ENCODE peak calls at places on chromosomes 1 and 21, in six cellular contexts. J is stomach, E is heart left ventricle, B is uterus, W is body of pancreas, Q is thyroid gland. S is an unnamed sample.

GRCh38 chr1:200771625-200772555 is 33.2 kb downstream of the CAMSAP2 start:
- DNase-seq in J (no peak), E (no peak), B (no peak), W (no peak), Q (no peak), S (peak; percentile 12)

GRCh38 chr21:45558044-45558721 is 15.9 kb upstream of the SLC19A1 start:
- DNase-seq in J (peak; percentile 18), E (no peak), B (peak; percentile 9), W (no peak), Q (no peak), S (no peak)

GRCh38 chr1:5847013-5847654 is 145.1 kb downstream of the NPHP4 start:
- DNase-seq in J (no peak), E (no peak), B (no peak), W (no peak), Q (no peak), S (no peak)

GRCh38 chr21:15841856-15842564 is 112.2 kb downstream of the USP25 start:
- DNase-seq in J (no peak), E (no peak), B (no peak), W (no peak), Q (no peak), S (no peak)

GRCh38 chr1:203342192-203342940 is 8.6 kb downstream of the FMOD start:
- DNase-seq in J (peak; percentile 71), E (peak; percentile 29), B (peak; percentile 59), W (peak; percentile 68), Q (peak; percentile 61), S (peak; percentile 74)

GRCh38 chr1:214801191-214801590 is 198.2 kb downstream of the CENPF start:
- DNase-seq in J (no peak), E (no peak), B (no peak), W (no peak), Q (no peak), S (no peak)

GRCh38 chr1:68221001-68221970 is 11.0 kb downstream of the WLS start:
- DNase-seq in J (no peak), E (no peak), B (no peak), W (no peak), Q (no peak), S (no peak)

GRCh38 chr1:21843208-21843607 is 31.1 kb downstream of the LDLRAD2 start:
- DNase-seq in J (no peak), E (no peak), B (no peak), W (no peak), Q (no peak), S (no peak)

GRCh38 chr21:16468191-16468590 is 738.4 kb downstream of the USP25 start:
- DNase-seq in J (no peak), E (no peak), B (no peak), W (no peak), Q (no peak), S (no peak)

GRCh38 chr1:66349277-66349676 is 184.7 kb upstream of the SGIP1 start:
- DNase-seq in J (no peak), E (no peak), B (no peak), W (no peak), Q (no peak), S (no peak)

GRCh38 chr1:55155522-55155921 is 59.6 kb downstream of the USP24 start:
- DNase-seq in J (peak; percentile 34), E (peak; percentile 71), B (no peak), W (no peak), Q (no peak), S (no peak)

GRCh38 chr1:232511172-232511571 is 118.8 kb downstream of the SIPA1L2 start:
- DNase-seq in J (no peak), E (no peak), B (no peak), W (no peak), Q (no peak), S (no peak)

GRCh38 chr1:202154766-202155477 is 5.5 kb downstream of the PTPN7 start:
- DNase-seq in J (peak; percentile 49), E (no peak), B (no peak), W (peak; percentile 30), Q (peak; percentile 51), S (peak; percentile 49)

GRCh38 chr1:203306089-203306969 is 1.0 kb downstream of the BTG2 start:
- DNase-seq in J (peak; percentile 91), E (peak; percentile 93), B (peak; percentile 91), W (peak; percentile 84), Q (peak; percentile 98), S (no peak)

GRCh38 chr1:212613440-212614335 is 5.1 kb downstream of the ATF3 start:
- DNase-seq in J (no peak), E (no peak), B (no peak), W (no peak), Q (no peak), S (no peak)

GRCh38 chr1:37094302-37094701 is 60.0 kb upstream of the GRIK3 start:
- DNase-seq in J (no peak), E (no peak), B (no peak), W (no peak), Q (no peak), S (no peak)

GRCh38 chr1:62849031-62849430 is 65.1 kb downstream of the ATG4C start:
- DNase-seq in J (no peak), E (no peak), B (no peak), W (no peak), Q (no peak), S (no peak)

GRCh38 chr1:85992756-85993155 is 163.8 kb downstream of the COL24A1 start:
- DNase-seq in J (no peak), E (no peak), B (no peak), W (no peak), Q (no peak), S (no peak)

GRCh38 chr21:32347351-32347750 is 45.5 kb downstream of the URB1 start:
- DNase-seq in J (no peak), E (no peak), B (no peak), W (no peak), Q (no peak), S (no peak)

GRCh38 chr21:42668620-42669019 is 15.2 kb downstream of the PDE9A start:
- DNase-seq in J (no peak), E (no peak), B (no peak), W (no peak), Q (no peak), S (no peak)

GRCh38 chr1:206606867-206607266 is 5.4 kb downstream of the EIF2D start:
- DNase-seq in J (no peak), E (no peak), B (no peak), W (no peak), Q (no peak), S (peak; percentile 36)

GRCh38 chr1:192588546-192588945 is 13.0 kb downstream of the RGS1 start:
- DNase-seq in J (no peak), E (no peak), B (no peak), W (no peak), Q (no peak), S (no peak)

GRCh38 chr1:47533176-47534039 is 95.6 kb downstream of the FOXD2 start:
- DNase-seq in J (peak; percentile 35), E (peak; percentile 79), B (peak; percentile 56), W (peak; percentile 20), Q (peak; percentile 33), S (no peak)

GRCh38 chr1:22508329-22508728 is 55.0 kb upstream of the EPHA8 start:
- DNase-seq in J (no peak), E (no peak), B (no peak), W (peak; percentile 30), Q (peak; percentile 69), S (no peak)

GRCh38 chr21:34859976-34860653 is 189.0 kb downstream of the RUNX1 start:
- DNase-seq in J (no peak), E (no peak), B (no peak), W (no peak), Q (no peak), S (no peak)
- TF ChIP-seq POLR2A in J (no peak), E (no peak), B (no peak), W (no peak), Q (no peak), S (no peak)

DNA sequence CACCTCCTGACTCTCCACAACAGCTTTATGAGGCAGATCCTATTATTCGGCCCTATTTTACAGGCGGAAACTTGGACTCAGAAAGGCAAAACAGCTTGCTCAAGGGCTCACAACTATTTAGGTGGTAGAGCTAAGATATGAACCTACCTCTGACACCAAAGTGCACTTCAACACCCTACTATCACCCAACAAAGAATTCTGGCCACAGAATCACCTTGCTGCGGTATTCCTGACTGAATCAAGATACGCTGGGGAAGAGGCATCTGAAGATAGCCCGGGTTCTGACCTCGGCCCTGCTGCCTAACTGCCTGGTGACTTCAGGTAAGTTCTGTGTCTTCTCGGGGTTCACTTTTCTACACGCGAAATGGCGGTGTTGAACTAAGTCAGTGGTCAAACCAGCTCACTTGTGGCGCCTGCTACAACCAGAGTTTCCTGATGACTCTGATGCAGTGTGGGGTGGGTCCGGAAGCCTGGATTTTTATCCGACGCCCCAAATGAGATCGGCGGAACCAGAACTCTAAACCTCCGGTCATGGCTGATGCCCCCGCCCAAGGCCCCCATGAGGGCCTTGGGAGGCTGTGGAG is 608 bp downstream of the PEF1 start:
- DNase-seq in J (no peak), E (no peak), B (no peak), W (no peak), Q (no peak), S (no peak)
- TF ChIP-seq POLR2A in J (no peak), E (no peak), B (no peak), W (no peak), Q (no peak), S (no peak)

DNA sequence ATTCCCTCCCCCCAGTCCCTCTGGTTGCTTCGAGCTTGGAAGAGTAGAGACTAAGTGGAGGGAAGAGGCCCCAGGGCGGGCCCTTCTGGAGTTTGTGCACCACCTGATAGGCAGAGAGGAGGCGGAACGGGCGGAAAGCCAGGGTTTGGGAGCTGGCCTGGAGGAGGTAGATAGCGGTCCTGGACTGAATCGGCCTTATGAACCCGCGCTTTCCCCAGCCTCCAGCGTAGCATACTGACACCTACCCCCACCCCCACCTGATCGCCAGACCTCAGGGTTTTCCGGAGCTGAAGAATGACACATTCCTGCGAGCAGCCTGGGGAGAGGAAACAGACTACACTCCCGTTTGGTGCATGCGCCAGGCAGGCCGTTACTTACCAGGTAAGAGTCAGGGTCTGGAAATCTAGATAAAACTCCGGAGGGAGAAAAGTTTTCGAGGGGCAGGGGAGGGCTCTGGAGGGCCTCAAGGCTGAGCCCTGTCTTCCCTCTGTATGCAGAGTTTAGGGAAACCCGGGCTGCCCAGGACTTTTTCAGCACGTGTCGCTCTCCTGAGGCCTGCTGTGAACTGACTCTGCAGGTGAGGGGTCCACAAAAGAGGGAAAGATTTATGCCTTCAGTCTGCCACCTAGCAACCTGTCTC is 705 bp downstream of the UROD start:
- DNase-seq in J (peak; percentile 82), E (peak; percentile 80), B (peak; percentile 77), W (peak; percentile 77), Q (peak; percentile 90), S (peak; percentile 51)
- TF ChIP-seq POLR2A in J (no peak), E (no peak), B (no peak), W (no peak), Q (no peak), S (no peak)

DNA sequence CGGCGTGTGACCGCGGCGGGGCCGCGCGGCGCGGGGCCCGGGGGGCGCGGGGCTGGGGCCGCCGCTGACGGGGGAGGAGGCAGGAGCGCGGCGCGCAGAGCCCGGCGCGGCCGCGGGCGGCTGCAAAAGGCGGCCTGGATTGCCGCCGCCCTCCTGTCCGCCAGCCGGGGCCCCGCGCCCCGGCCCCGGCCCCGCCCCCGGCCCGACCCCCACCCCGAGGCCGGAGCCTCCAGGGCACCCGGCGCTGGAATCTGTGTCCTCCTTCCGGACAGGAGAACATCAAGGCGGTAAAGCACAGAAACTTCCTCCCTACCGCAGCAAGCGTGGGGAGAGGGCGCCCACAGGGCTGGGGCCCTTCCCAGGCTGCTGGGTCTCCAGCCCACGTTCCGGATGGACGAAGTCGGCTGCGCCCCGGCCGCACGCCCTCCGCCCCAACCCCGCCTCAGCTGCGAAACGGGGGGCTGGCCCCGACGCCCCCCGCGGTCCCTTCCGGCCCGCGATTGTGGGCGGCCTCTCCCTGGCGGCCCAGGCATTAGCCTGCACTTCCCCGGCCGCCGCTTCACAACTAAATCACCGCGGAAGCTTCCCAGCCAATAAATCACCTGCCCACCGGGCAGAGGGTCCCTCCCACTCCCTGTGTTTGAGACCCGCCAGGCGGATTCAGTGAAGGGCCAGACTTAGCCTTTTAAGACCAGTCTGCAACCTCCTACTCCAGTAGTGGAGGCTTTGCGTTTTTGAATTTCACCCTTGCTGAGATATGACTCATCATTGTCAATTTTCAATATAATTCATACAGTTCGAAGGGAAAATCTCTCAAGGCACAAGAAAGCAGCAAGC is 106.0 kb downstream of the SLC45A1 start:
- DNase-seq in J (peak; percentile 63), E (peak; percentile 64), B (peak; percentile 61), W (peak; percentile 47), Q (peak; percentile 64), S (peak; percentile 30)
- TF ChIP-seq POLR2A in J (no peak), E (peak; percentile 69), B (peak; percentile 64), W (peak; percentile 44), Q (peak; percentile 70), S (peak; percentile 19)